ENCODE peak calls at places on chromosomes 5 and 9, in four cellular contexts. Q, A, F and C are unnamed samples.

GRCh38 chr5:91366571-91366970 is 16.5 kb downstream of the ARRDC3 start:
- DNase-seq in Q (no peak), A (peak; percentile 29), F (no peak), C (no peak)

GRCh38 chr5:5014836-5015235 is 125.3 kb upstream of the ADAMTS16 start:
- DNase-seq in Q (no peak), A (no peak), F (peak; percentile 51), C (no peak)

GRCh38 chr5:129074903-129075302 is 19.6 kb upstream of the ISOC1 start:
- DNase-seq in Q (no peak), A (peak; percentile 18), F (peak; percentile 15), C (peak; percentile 57)

GRCh38 chr5:100668511-100668910 is 133.3 kb downstream of the FAM174A start:
- DNase-seq in Q (no peak), A (peak; percentile 62), F (peak; percentile 74), C (peak; percentile 56)

GRCh38 chr9:130414081-130414731 is 30.6 kb upstream of the ASS1 start:
- DNase-seq in Q (no peak), A (no peak), F (no peak), C (no peak)

GRCh38 chr9:72807765-72808445 is 144.9 kb downstream of the ALDH1A1 start:
- DNase-seq in Q (no peak), A (peak; percentile 7), F (peak; percentile 5), C (no peak)

GRCh38 chr5:167899490-167899889 is 392.0 kb upstream of the WWC1 start:
- DNase-seq in Q (no peak), A (peak; percentile 37), F (peak; percentile 21), C (peak; percentile 47)

GRCh38 chr9:16726718-16727451 is 143.6 kb downstream of the BNC2 start:
- DNase-seq in Q (peak; percentile 65), A (peak; percentile 94), F (peak; percentile 89), C (peak; percentile 85)

GRCh38 chr5:432928-433791 is 9.8 kb upstream of the EXOC3 start:
- DNase-seq in Q (no peak), A (no peak), F (no peak), C (no peak)

GRCh38 chr9:38047301-38048251 is 21.5 kb downstream of the SHB start:
- DNase-seq in Q (peak; percentile 92), A (peak; percentile 95), F (peak; percentile 99), C (peak; percentile 84)

GRCh38 chr5:176541338-176542134 is 4.3 kb upstream of the RNF44 start:
- DNase-seq in Q (no peak), A (peak; percentile 22), F (no peak), C (no peak)

GRCh38 chr5:116754556-116754955 is 179.9 kb upstream of the SEMA6A start:
- DNase-seq in Q (no peak), A (no peak), F (no peak), C (no peak)

GRCh38 chr9:36968574-36969215 is 65.4 kb downstream of the PAX5 start:
- DNase-seq in Q (no peak), A (no peak), F (no peak), C (no peak)

GRCh38 chr5:10351199-10351881 is 2.2 kb upstream of the MARCHF6 start:
- DNase-seq in Q (no peak), A (peak; percentile 79), F (peak; percentile 82), C (peak; percentile 47)

GRCh38 chr9:107214915-107215314 is 68.2 kb upstream of the RAD23B start:
- DNase-seq in Q (no peak), A (peak; percentile 56), F (peak; percentile 14), C (peak; percentile 54)

GRCh38 chr5:142618125-142618524 is 67.8 kb downstream of the FGF1 start:
- DNase-seq in Q (no peak), A (peak; percentile 89), F (peak; percentile 93), C (peak; percentile 96)

GRCh38 chr9:136799079-136799853 is 3.1 kb downstream of the CCDC183 start:
- DNase-seq in Q (no peak), A (no peak), F (no peak), C (no peak)

GRCh38 chr5:137933491-137933911 is 44.2 kb downstream of the PKD2L2 start:
- DNase-seq in Q (no peak), A (peak; percentile 18), F (no peak), C (no peak)

GRCh38 chr5:95591490-95591901 is 28.4 kb upstream of the GPR150 start:
- DNase-seq in Q (no peak), A (peak; percentile 94), F (peak; percentile 97), C (peak; percentile 95)